ENCODE peak calls at places on chromosome 4, in ten cellular contexts. T is chondrocyte, D is H1, C is stomach, M is uterus, G is fibroblast of mammary gland, R is progenitor cell of endocrine pancreas, X is foreskin fibroblast, Z is HCT116, B is endodermal cell. P is an unnamed sample.

GRCh38 chr4:110704748-110705439 is 82.0 kb upstream of the PITX2 start:
- DNase-seq in T (no peak), D (no peak), C (no peak), M (no peak), G (no peak), R (no peak), X (no peak), Z (no peak), B (no peak), P (no peak)

GRCh38 chr4:112234952-112235609 is 3.5 kb downstream of the AP1AR start:
- DNase-seq in T (no peak), D (no peak), C (peak; percentile 74), M (peak; percentile 58), G (peak; percentile 94), R (peak; percentile 16), X (peak; percentile 93), Z (peak; percentile 63), B (peak; percentile 82), P (peak; percentile 28)

GRCh38 chr4:5018096-5018495 is 1.2 kb downstream of the CYTL1 start:
- DNase-seq in T (no peak), D (no peak), C (no peak), M (no peak), G (no peak), R (no peak), X (peak; percentile 12), Z (no peak), B (no peak), P (no peak)

GRCh38 chr4:85986266-85986665 is 373.6 kb downstream of the MAPK10 start:
- DNase-seq in T (no peak), D (no peak), C (no peak), M (no peak), G (no peak), R (no peak), X (no peak), Z (no peak), B (no peak), P (no peak)

GRCh38 chr4:177473991-177474390 is 31.8 kb upstream of the AGA start:
- DNase-seq in T (no peak), D (no peak), C (no peak), M (no peak), G (no peak), R (no peak), X (no peak), Z (no peak), B (no peak), P (no peak)

GRCh38 chr4:128812360-128812958 is 3.0 kb downstream of the JADE1 start:
- DNase-seq in T (no peak), D (no peak), C (peak; percentile 35), M (no peak), G (peak; percentile 73), R (peak; percentile 40), X (peak; percentile 82), Z (peak; percentile 19), B (peak; percentile 87), P (peak; percentile 39)

GRCh38 chr4:98601719-98602118 is 56.7 kb downstream of the TSPAN5 start:
- DNase-seq in T (no peak), D (no peak), C (no peak), M (no peak), G (peak; percentile 52), R (no peak), X (peak; percentile 62), Z (no peak), B (no peak), P (no peak)

GRCh38 chr4:43732829-43733426 is 715.7 kb downstream of the KCTD8 start:
- DNase-seq in T (no peak), D (no peak), C (no peak), M (no peak), G (no peak), R (no peak), X (no peak), Z (no peak), B (no peak), P (no peak)

GRCh38 chr4:98976716-98977115 is 18.8 kb upstream of the METAP1 start:
- DNase-seq in T (no peak), D (no peak), C (no peak), M (no peak), G (peak; percentile 5), R (no peak), X (peak; percentile 36), Z (no peak), B (no peak), P (no peak)

GRCh38 chr4:79025170-79025569 is 85.9 kb upstream of the PAQR3 start:
- DNase-seq in T (no peak), D (no peak), C (no peak), M (no peak), G (no peak), R (no peak), X (no peak), Z (no peak), B (no peak), P (no peak)

GRCh38 chr4:22597471-22597870 is 81.6 kb upstream of the ADGRA3 start:
- DNase-seq in T (no peak), D (no peak), C (no peak), M (no peak), G (no peak), R (no peak), X (no peak), Z (no peak), B (no peak), P (no peak)

GRCh38 chr4:7375427-7375826 is 59.3 kb downstream of the PSAPL1 start:
- DNase-seq in T (peak; percentile 35), D (no peak), C (no peak), M (peak; percentile 26), G (peak; percentile 35), R (no peak), X (peak; percentile 5), Z (no peak), B (no peak), P (no peak)

GRCh38 chr4:147755567-147756295 is 23.8 kb downstream of the ARHGAP10 start:
- DNase-seq in T (no peak), D (no peak), C (no peak), M (no peak), G (peak; percentile 83), R (no peak), X (peak; percentile 47), Z (no peak), B (no peak), P (no peak)

GRCh38 chr4:173777421-173777820 is 247.4 kb upstream of the HAND2 start:
- DNase-seq in T (no peak), D (no peak), C (no peak), M (no peak), G (no peak), R (no peak), X (no peak), Z (no peak), B (peak; percentile 58), P (no peak)

GRCh38 chr4:63742882-63743281 is 666.4 kb downstream of the TECRL start:
- DNase-seq in T (no peak), D (no peak), C (no peak), M (no peak), G (no peak), R (no peak), X (no peak), Z (no peak), B (no peak), P (no peak)

DNA sequence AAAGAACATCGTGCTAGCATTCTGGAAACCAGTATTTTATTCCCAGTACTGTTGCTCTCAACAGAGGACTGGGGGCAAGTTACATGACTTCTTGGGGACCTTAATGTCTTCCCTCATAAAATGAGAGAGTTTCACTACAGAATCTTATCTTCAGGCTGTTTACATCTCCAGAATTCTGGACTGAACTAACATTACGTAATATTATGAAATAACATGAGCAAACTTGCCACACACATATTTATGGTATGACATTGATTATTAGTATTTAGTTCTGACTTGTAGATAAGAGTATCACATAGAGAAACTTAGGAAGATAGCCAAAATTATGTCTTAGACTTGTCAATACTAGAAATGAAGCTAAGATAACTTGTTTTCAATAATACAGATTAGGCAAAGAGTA is 68.0 kb downstream of the NFKB1 start:
- DNase-seq in T (no peak), D (no peak), C (no peak), M (no peak), G (peak; percentile 37), R (no peak), X (peak; percentile 45), Z (no peak), B (no peak), P (no peak)
- TF ChIP-seq CTCF in T (no peak), D (no peak), C (no peak), M (no peak), G (no peak), R (no peak), X (no peak), Z (no peak), B (no peak), P (no peak)

DNA sequence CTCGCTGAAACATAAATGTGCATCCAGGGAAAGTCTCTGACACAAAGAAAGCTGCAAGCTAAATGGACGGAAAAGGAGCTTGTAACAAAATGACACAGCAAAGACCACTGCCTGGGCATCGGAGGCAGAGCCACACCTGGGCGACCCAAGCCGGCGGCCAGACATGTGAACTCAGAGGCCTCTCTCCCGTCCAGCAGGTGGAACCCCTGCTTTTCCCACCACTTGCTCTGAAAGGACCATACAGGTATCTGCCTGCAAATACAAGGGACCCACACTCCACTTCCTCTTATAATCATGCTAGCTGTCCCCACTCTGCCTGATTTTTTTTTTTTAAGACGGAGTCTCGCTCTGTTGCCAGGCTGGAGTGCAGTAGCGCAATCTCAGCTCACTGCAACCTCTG is 12.0 kb downstream of the CPLX1 start:
- DNase-seq in T (peak; percentile 59), D (no peak), C (no peak), M (no peak), G (no peak), R (no peak), X (no peak), Z (no peak), B (peak; percentile 73), P (no peak)
- TF ChIP-seq CTCF in T (no peak), D (peak; percentile 42), C (no peak), M (no peak), G (no peak), R (peak; percentile 26), X (no peak), Z (peak; percentile 18), B (peak; percentile 63), P (no peak)

GRCh38 chr4:154622598-154622997 is 10.1 kb upstream of the FGG start:
- DNase-seq in T (no peak), D (no peak), C (no peak), M (no peak), G (peak; percentile 64), R (peak; percentile 22), X (peak; percentile 60), Z (peak; percentile 49), B (no peak), P (no peak)
- TF ChIP-seq CTCF in T (peak; percentile 79), D (peak; percentile 58), C (no peak), M (no peak), G (peak; percentile 61), R (peak; percentile 80), X (peak; percentile 57), Z (peak; percentile 81), B (peak; percentile 83), P (peak; percentile 54)

DNA sequence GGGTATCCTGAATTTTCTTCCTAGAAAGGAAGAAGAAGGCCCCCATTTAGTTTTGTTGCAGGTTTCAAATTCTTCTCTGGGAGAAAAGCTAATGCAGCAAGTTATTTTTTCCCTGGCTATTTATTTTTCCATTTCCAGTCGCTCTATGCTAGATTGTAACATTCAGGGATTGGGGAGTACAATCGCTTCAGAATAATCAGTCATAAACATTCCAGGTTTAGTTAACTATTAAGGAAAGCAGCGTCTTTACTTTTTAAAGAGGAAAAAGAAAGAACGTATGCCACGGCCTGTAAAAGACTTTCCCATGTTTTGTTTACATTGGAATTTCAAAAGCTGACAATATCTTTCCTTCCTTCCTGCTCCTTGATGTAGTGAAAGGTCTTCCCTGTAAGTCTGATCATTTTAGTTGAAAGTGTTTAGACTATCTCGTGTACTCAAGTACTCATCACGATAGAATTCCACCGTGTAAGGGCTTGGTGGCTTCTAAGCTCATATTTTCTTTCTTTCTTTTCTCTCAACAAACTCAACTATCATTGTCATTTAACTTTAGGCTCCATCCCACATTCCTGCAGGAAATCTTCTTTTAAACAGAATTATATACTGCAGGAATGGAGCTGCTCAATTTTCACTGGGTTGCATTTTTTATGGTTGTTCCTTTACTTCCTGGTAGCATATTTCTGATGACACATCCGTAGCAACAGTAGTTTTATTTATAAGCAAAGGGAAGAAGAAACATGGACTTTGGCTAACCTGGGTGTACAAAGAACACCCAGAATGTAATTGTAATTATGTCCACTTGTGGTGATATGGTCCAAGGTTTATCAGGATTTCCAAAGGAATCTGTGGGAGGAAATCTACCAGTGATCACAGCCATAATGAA is 213.1 kb upstream of the FAT1 start:
- DNase-seq in T (no peak), D (no peak), C (no peak), M (no peak), G (peak; percentile 75), R (no peak), X (peak; percentile 40), Z (peak; percentile 84), B (no peak), P (no peak)
- TF ChIP-seq CTCF in T (peak; percentile 74), D (no peak), C (no peak), M (no peak), G (peak; percentile 23), R (peak; percentile 6), X (peak; percentile 11), Z (peak; percentile 47), B (no peak), P (no peak)